ENCODE peak calls at places on chromosomes 5 and 9, in ten cellular contexts. C is vagina, P is HepG2, Z is spleen, B is GM12878, A is HCT116, I is stomach, V is sigmoid colon, J is prostate gland, F is endothelial cell of umbilical vein. X is an unnamed sample.

GRCh38 chr5:134647750-134648424 is 698 bp upstream of the SEC24A start:
- DNase-seq in B (peak), I (no peak), C (no peak), P (peak), Z (no peak), V (no peak), A (peak), J (no peak), F (no peak), X (no peak)

GRCh38 chr5:126454081-126454480 is 30.9 kb downstream of the GRAMD2B start:
- DNase-seq in P (no peak), A (no peak), B (no peak), V (peak), J (no peak), I (no peak), F (no peak), C (no peak), Z (no peak), X (no peak)

GRCh38 chr9:69611221-69611620 is 61.0 kb downstream of the APBA1 start:
- DNase-seq in P (no peak), V (no peak), F (no peak), C (no peak), I (no peak), B (no peak), A (no peak), Z (no peak), J (no peak), X (no peak)

GRCh38 chr5:10856646-10857332 is 95.8 kb upstream of the DAP start:
- DNase-seq in A (no peak), C (no peak), J (no peak), I (peak), B (no peak), F (peak), V (no peak), P (peak), Z (peak), X (peak)

GRCh38 chr5:115818821-115819220 is 2.4 kb upstream of the CDO1 start:
- DNase-seq in F (no peak), Z (peak), V (no peak), P (no peak), B (no peak), I (no peak), C (no peak), A (no peak), J (no peak), X (no peak)

GRCh38 chr9:21770877-21771560 is 31.4 kb upstream of the MTAP start:
- DNase-seq in V (no peak), J (no peak), C (no peak), P (no peak), I (no peak), Z (no peak), A (peak), F (peak), B (no peak), X (no peak)

GRCh38 chr9:21684831-21685362 is 117.5 kb upstream of the MTAP start:
- DNase-seq in F (peak), V (no peak), A (peak), J (peak), P (peak), I (peak), B (no peak), C (no peak), Z (no peak), X (no peak)

GRCh38 chr5:55232985-55233928 is at the start of gene CCNO:
- DNase-seq in J (peak), P (peak), F (peak), I (peak), C (no peak), V (peak), Z (peak), B (no peak), A (peak), X (peak)

GRCh38 chr5:172506921-172507320 is 52.6 kb upstream of the SH3PXD2B start:
- DNase-seq in F (no peak), P (no peak), J (no peak), Z (peak), B (no peak), I (no peak), C (peak), V (peak), A (no peak), X (peak)

GRCh38 chr5:9516591-9516990 is 29.3 kb downstream of the SEMA5A start:
- DNase-seq in P (no peak), F (no peak), J (no peak), Z (no peak), V (no peak), C (no peak), I (no peak), B (no peak), A (no peak), X (no peak)

GRCh38 chr5:59020611-59021285 is 437.9 kb downstream of the RAB3C start:
- DNase-seq in C (no peak), P (no peak), V (no peak), F (no peak), J (no peak), I (no peak), A (no peak), Z (no peak), B (no peak), X (no peak)

GRCh38 chr5:98333921-98334320 is 439.5 kb upstream of the RGMB start:
- DNase-seq in P (no peak), B (no peak), F (no peak), C (no peak), J (no peak), V (no peak), I (no peak), Z (no peak), A (no peak), X (no peak)

GRCh38 chr5:173920024-173920753 is 32.0 kb downstream of the CPEB4 start:
- DNase-seq in C (no peak), B (no peak), J (no peak), A (no peak), I (no peak), P (no peak), F (peak), Z (no peak), V (no peak), X (no peak)

GRCh38 chr5:116702776-116703175 is 128.2 kb upstream of the SEMA6A start:
- DNase-seq in C (no peak), V (no peak), J (no peak), I (no peak), F (no peak), P (no peak), A (no peak), B (no peak), Z (no peak), X (no peak)

GRCh38 chr9:132977626-132978450 is 656 bp upstream of the GFI1B start:
- DNase-seq in F (peak), B (no peak), A (peak), I (peak), C (no peak), P (peak), Z (peak), V (no peak), J (peak), X (no peak)

GRCh38 chr5:98468188-98468869 is 305.1 kb upstream of the RGMB start:
- DNase-seq in A (no peak), Z (no peak), V (no peak), C (no peak), I (no peak), J (no peak), P (no peak), F (peak), B (no peak), X (no peak)

GRCh38 chr5:69454460-69455249 is 37.9 kb upstream of the OCLN start:
- DNase-seq in C (no peak), V (no peak), I (peak), B (no peak), J (no peak), P (peak), Z (no peak), A (no peak), F (no peak), X (no peak)

GRCh38 chr5:172707285-172708182 is 63.5 kb downstream of the DUSP1 start:
- DNase-seq in I (no peak), C (no peak), B (no peak), Z (peak), P (peak), F (peak), A (no peak), J (no peak), V (no peak), X (no peak)

GRCh38 chr5:156258934-156259333 is 68.0 kb upstream of the SGCD start:
- DNase-seq in P (no peak), C (no peak), F (no peak), J (no peak), A (no peak), I (no peak), V (no peak), Z (no peak), B (no peak), X (no peak)

GRCh38 chr5:156253130-156253529 is 73.8 kb upstream of the SGCD start:
- DNase-seq in B (no peak), C (no peak), Z (no peak), F (no peak), A (no peak), P (no peak), V (no peak), I (no peak), J (no peak), X (no peak)

GRCh38 chr5:156259618-156260017 is 67.3 kb upstream of the SGCD start:
- DNase-seq in B (no peak), J (no peak), V (no peak), C (no peak), I (no peak), Z (no peak), P (no peak), F (no peak), A (no peak), X (no peak)

GRCh38 chr5:156261275-156261939 is 65.6 kb upstream of the SGCD start:
- DNase-seq in Z (no peak), A (no peak), I (no peak), B (no peak), P (no peak), V (no peak), J (no peak), F (no peak), C (no peak), X (no peak)

DNA sequence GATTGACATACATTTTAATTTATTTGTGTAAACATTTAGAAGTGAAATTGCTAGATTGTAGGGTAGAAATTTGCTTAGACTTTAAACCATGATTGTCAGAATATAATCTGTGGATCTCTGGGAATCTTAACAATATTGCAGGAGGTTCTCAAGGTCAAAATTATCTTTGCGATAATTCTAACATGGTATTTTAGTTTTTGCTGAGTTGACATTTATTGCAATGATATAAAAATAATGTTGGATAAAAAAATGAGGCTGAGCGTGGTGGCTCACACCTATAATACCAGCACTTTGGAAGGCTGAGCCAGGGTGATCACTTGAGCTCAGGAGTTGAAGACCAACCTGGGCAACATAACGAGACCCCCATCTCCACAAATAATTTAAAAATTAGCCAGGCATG is 70.3 kb upstream of the SGCD start:
- DNase-seq in F (no peak), J (no peak), P (no peak), C (no peak), Z (no peak), B (no peak), V (no peak), I (no peak), A (no peak), X (no peak)
- TF ChIP-seq POLR2A in F (no peak), J (no peak), P (no peak), C (no peak), Z (no peak), B (no peak), V (no peak), I (no peak), A (no peak), X (no peak)

GRCh38 chr5:36978196-36978595 is 101.6 kb downstream of the NIPBL start:
- DNase-seq in B (no peak), A (no peak), C (no peak), F (no peak), I (no peak), P (no peak), Z (no peak), J (no peak), V (no peak), X (no peak)
- TF ChIP-seq POLR2AphosphoS5 in B (no peak), A (no peak), C (no peak), F (no peak), I (no peak), P (no peak), Z (no peak), J (no peak), V (no peak), X (no peak)

GRCh38 chr9:136374183-136374575 is 710 bp upstream of the CARD9 start:
- DNase-seq in P (no peak), A (no peak), V (no peak), I (no peak), J (no peak), Z (no peak), F (no peak), C (no peak), B (no peak), X (no peak)

GRCh38 chr9:136370687-136371530 is 2.6 kb downstream of the CARD9 start:
- DNase-seq in Z (no peak), C (no peak), J (no peak), V (no peak), A (no peak), I (no peak), P (no peak), B (no peak), F (no peak), X (no peak)

GRCh38 chr9:136372006-136372405 is 1.5 kb downstream of the CARD9 start:
- DNase-seq in V (no peak), F (no peak), A (no peak), C (no peak), J (no peak), P (no peak), Z (no peak), I (no peak), B (no peak), X (no peak)

GRCh38 chr9:136373300-136374182 is at the start of gene CARD9:
- DNase-seq in J (no peak), V (peak), P (peak), Z (peak), C (no peak), F (no peak), I (no peak), A (no peak), B (no peak), X (no peak)

GRCh38 chr9:136372561-136373299 is 739 bp downstream of the CARD9 start:
- DNase-seq in I (peak), B (no peak), C (no peak), A (no peak), J (peak), F (peak), Z (peak), P (peak), V (peak), X (no peak)
- TF ChIP-seq CTCF in I (no peak), B (no peak), C (no peak), A (no peak), J (no peak), F (peak), Z (no peak), P (peak), V (no peak), X (no peak)

GRCh38 chr5:402615-403359 is 40.2 kb upstream of the EXOC3 start:
- DNase-seq in A (no peak), F (no peak), P (no peak), B (peak), Z (peak), V (peak), C (no peak), I (no peak), J (no peak), X (peak)
- TF ChIP-seq POLR2A in A (no peak), F (no peak), P (no peak), B (no peak), Z (no peak), V (no peak), C (no peak), I (no peak), J (no peak), X (no peak)

DNA sequence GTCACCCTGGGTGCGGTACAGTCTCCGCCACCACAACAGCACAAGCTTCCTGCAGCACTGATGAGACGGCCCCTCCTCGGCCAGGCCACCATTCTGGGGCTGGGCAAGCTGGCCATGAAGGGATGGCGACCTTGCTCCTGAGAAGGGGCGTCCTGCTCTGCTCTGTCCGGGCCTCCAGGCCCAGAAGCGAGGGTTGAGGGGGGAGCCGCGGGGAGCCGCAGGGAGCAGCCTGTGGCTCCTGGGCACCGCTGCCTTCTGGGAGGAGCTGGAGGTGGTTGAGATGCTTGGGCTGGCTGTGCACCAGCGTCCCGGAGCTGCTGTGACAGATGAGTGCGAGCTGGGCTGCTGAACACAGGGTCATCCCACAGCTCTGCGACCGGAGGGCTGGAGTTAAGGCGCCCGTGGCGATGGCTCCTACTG is 84.3 kb upstream of the RAPGEF1 start:
- DNase-seq in Z (no peak), V (no peak), I (no peak), C (no peak), J (no peak), F (no peak), B (no peak), A (no peak), P (no peak), X (no peak)
- TF ChIP-seq POLR2AphosphoS5 in Z (no peak), V (no peak), I (no peak), C (no peak), J (no peak), F (no peak), B (no peak), A (no peak), P (no peak), X (no peak)

DNA sequence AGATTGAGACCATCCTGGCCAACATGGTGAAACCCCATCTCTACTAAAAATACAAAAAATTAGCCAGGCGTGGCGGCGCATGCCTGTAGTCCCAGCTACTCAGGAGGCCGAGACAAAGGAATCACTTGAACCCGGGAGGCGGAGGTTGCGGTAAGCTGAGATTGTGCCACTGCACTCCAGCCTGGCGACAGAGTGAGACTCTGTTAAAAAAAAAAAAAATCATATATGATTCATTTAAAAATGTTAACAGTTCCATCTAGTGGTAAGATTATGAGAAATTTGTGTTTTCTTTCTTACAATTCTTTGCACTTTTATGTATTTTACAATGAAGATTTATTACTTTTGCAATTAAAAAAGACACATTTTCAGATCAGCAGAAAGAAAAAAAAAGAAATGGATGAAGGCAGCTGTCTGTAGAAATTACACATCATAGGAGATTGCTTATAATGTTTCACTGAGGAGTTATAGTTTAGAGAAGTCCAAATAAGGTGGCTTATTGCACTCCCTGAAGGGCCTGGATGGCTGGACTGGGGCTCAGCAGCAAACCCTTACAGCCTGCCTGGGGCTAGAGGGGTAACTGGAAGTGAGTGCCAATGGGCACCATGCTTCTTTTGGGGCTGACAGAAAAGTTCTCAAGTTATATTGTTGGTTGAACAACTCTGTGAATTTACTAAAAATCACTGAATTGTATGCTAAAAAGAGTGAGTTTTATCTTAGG is 20.2 kb downstream of the C9orf153 start:
- DNase-seq in I (no peak), P (no peak), F (peak), C (no peak), B (no peak), J (no peak), V (no peak), Z (no peak), A (no peak), X (peak)
- TF ChIP-seq CTCF in I (no peak), P (no peak), F (no peak), C (no peak), B (no peak), J (no peak), V (no peak), Z (no peak), A (peak), X (no peak)

GRCh38 chr9:94919376-94920098 is 193.0 kb downstream of the AOPEP start:
- DNase-seq in J (no peak), I (no peak), P (no peak), Z (no peak), V (peak), F (no peak), A (peak), C (no peak), B (no peak), X (no peak)

GRCh38 chr9:94921656-94922055 is 195.2 kb downstream of the AOPEP start:
- DNase-seq in C (no peak), F (no peak), J (no peak), V (no peak), Z (no peak), B (no peak), P (no peak), I (no peak), A (no peak), X (no peak)

GRCh38 chr9:94922098-94922607 is 195.7 kb downstream of the AOPEP start:
- DNase-seq in C (no peak), V (peak), I (no peak), P (peak), B (no peak), F (peak), Z (no peak), A (no peak), J (peak), X (no peak)

GRCh38 chr9:94920439-94920951 is 194.0 kb downstream of the AOPEP start:
- DNase-seq in A (no peak), J (no peak), V (peak), B (no peak), Z (no peak), I (no peak), C (no peak), F (no peak), P (no peak), X (no peak)

GRCh38 chr9:94921072-94921471 is 194.6 kb downstream of the AOPEP start:
- DNase-seq in F (no peak), C (no peak), I (no peak), V (peak), B (no peak), P (no peak), J (no peak), A (no peak), Z (no peak), X (no peak)
- TF ChIP-seq POLR2A in F (no peak), C (no peak), I (no peak), V (no peak), B (no peak), P (no peak), J (no peak), A (no peak), Z (no peak), X (no peak)

GRCh38 chr9:95508968-95509850 is 7.6 kb downstream of the PTCH1 start:
- DNase-seq in I (peak), B (peak), P (peak), Z (peak), J (peak), C (no peak), A (peak), F (peak), V (peak), X (no peak)
- TF ChIP-seq POLR2AphosphoS5 in I (no peak), B (peak), P (peak), Z (peak), J (peak), C (peak), A (peak), F (no peak), V (peak), X (peak)

GRCh38 chr5:32852535-32852934 is 141.4 kb downstream of the NPR3 start:
- DNase-seq in A (no peak), Z (no peak), B (no peak), I (no peak), V (no peak), J (no peak), F (no peak), P (peak), C (no peak), X (no peak)
- TF ChIP-seq CTCF in A (peak), Z (no peak), B (no peak), I (no peak), V (no peak), J (no peak), F (no peak), P (peak), C (no peak), X (no peak)

DNA sequence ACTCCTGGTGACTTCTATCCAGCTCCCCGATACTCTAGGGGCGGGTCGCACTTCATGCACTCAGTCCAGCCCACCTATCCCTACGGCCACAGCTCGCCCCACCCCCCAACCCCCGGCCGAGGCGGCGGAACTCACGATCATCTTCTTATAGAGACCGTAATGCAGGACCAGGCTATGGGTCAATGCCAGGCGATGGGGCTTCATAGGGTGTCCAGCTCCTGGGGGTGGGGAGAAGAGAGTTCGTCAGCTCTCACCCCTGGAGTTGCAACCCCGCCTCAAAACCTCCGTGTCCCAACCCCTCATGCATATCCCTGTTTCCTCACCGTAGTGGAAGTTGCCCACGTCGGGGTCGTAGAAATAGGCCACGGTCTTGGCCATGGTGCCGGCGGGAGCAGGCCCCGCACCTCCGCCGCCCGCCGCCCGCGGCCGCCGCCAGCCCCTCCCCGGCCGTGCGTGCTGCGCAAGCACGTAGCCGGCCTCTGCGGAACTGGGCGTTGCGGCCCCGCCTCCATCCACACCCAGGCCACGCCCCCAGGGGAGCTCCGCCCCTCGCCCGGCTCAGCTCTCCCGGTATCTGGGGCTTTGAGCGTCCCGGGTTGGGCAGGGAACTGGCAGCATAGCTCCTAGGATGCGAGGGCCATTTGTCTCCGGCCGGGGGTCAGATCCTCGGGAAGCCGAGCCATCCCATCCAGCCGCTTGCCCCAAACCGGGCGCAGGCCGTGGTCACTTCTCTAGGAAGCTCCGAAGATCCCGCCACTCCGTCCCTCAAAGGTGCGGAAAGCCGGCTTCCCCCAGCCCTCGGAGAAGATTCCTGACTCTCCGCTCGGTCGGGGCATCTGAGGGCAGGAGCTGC is at the start of the genes HDAC3 and RELL2:
- DNase-seq in A (peak), I (peak), C (no peak), F (peak), P (peak), J (peak), B (no peak), V (peak), Z (peak), X (peak)
- TF ChIP-seq POLR2A in A (peak), I (no peak), C (no peak), F (peak), P (peak), J (peak), B (peak), V (no peak), Z (peak), X (peak)

X was measured in esophagus muscularis mucosa.